ENCODE peak calls at places on chromosome 12, in nine cellular contexts. S is cardiac muscle cell, A is colonic mucosa, N is SHP77 treated with DMSO at 0.1 percent for 48 hours, T is NCI-H774, V is ACHN, E is HT-29, J is MM.1S, H is NCI-H526 treated with DMSO at 0.1 percent for 48 hours. U is an unnamed sample.

GRCh38 chr12:54984602-54985376 is at the start of gene TESPA1:
- DNase-seq in H (no peak), T (no peak), V (no peak), J (peak; percentile 93), N (no peak), E (no peak), A (peak; percentile 59), S (no peak), U (no peak)

GRCh38 chr12:129901256-129901655 is 2.6 kb downstream of the TMEM132D start:
- DNase-seq in N (no peak), E (no peak), A (no peak), H (no peak), V (no peak), T (no peak), J (no peak), S (no peak), U (no peak)

GRCh38 chr12:53733051-53733812 is 6.0 kb upstream of the CALCOCO1 start:
- DNase-seq in A (no peak), E (no peak), T (no peak), J (no peak), N (no peak), V (no peak), H (no peak), S (no peak), U (peak; percentile 63)

GRCh38 chr12:101935769-101936741 is 58.7 kb downstream of the DRAM1 start:
- DNase-seq in J (peak; percentile 91), E (no peak), T (no peak), S (peak; percentile 98), V (no peak), N (no peak), A (no peak), H (no peak), U (peak; percentile 99)

GRCh38 chr12:31238764-31239387 is 87.1 kb downstream of the SINHCAF start:
- DNase-seq in N (peak; percentile 93), H (peak; percentile 11), V (peak; percentile 77), T (peak; percentile 88), J (peak; percentile 84), E (peak; percentile 92), A (peak; percentile 79), S (peak; percentile 76), U (peak; percentile 61)

GRCh38 chr12:120766569-120766965 is 40.9 kb downstream of the ACADS start:
- DNase-seq in A (no peak), S (no peak), T (no peak), H (no peak), V (no peak), E (no peak), N (no peak), J (no peak), U (no peak)

GRCh38 chr12:94805749-94806148 is 155.4 kb upstream of the TMCC3 start:
- DNase-seq in S (peak; percentile 93), N (no peak), J (no peak), T (no peak), V (peak; percentile 98), H (no peak), A (no peak), E (no peak), U (peak; percentile 84)

GRCh38 chr12:89525824-89526770 is at the start of gene POC1B:
- DNase-seq in N (peak; percentile 87), A (peak; percentile 86), E (peak; percentile 89), V (peak; percentile 87), H (peak; percentile 91), J (peak; percentile 75), T (peak; percentile 82), S (peak; percentile 87), U (peak; percentile 71)

GRCh38 chr12:92078167-92079053 is 67.2 kb downstream of the BTG1 start:
- DNase-seq in N (no peak), V (no peak), S (peak; percentile 91), T (no peak), E (peak; percentile 53), A (no peak), J (no peak), H (no peak), U (peak; percentile 100)

GRCh38 chr12:131221061-131221945 is 267.6 kb downstream of the ADGRD1 start:
- DNase-seq in N (no peak), T (no peak), V (no peak), S (no peak), J (no peak), H (no peak), A (no peak), E (no peak), U (no peak)

GRCh38 chr12:29149691-29150382 is 759 bp downstream of the FAR2 start:
- DNase-seq in V (no peak), T (no peak), S (no peak), A (peak; percentile 61), H (peak; percentile 81), J (no peak), N (no peak), E (peak; percentile 55), U (no peak)

GRCh38 chr12:101648195-101648594 is 49.2 kb upstream of the CHPT1 start:
- DNase-seq in A (no peak), H (no peak), J (no peak), T (no peak), E (no peak), N (no peak), S (no peak), V (no peak), U (no peak)

GRCh38 chr12:128796439-128797118 is 27.2 kb downstream of the SLC15A4 start:
- DNase-seq in E (no peak), S (no peak), J (no peak), V (no peak), N (no peak), H (no peak), A (no peak), T (no peak), U (no peak)

GRCh38 chr12:100539209-100539608 is 34.3 kb upstream of the GAS2L3 start:
- DNase-seq in S (peak; percentile 65), N (no peak), V (peak; percentile 78), H (no peak), J (peak; percentile 48), E (peak; percentile 57), T (no peak), A (peak; percentile 29), U (peak; percentile 48)

GRCh38 chr12:647039-647712 is 16.1 kb downstream of the NINJ2 start:
- DNase-seq in E (no peak), H (no peak), T (no peak), S (no peak), A (no peak), N (no peak), V (no peak), J (no peak), U (no peak)

GRCh38 chr12:132966676-132967415 is 10.7 kb upstream of the ZNF605 start:
- DNase-seq in N (no peak), V (no peak), J (no peak), S (no peak), H (no peak), T (no peak), E (no peak), A (no peak), U (no peak)

GRCh38 chr12:8785499-8785898 is 36.9 kb upstream of the A2ML1 start:
- DNase-seq in A (no peak), S (no peak), T (no peak), J (no peak), H (no peak), V (no peak), N (no peak), E (no peak), U (no peak)

GRCh38 chr12:31325524-31325875 is 450 bp downstream of the SINHCAF start:
- DNase-seq in T (no peak), H (no peak), J (peak; percentile 13), N (no peak), E (no peak), S (no peak), A (peak; percentile 48), V (no peak), U (no peak)

GRCh38 chr12:31897791-31898503 is 61.3 kb upstream of the RESF1 start:
- DNase-seq in J (peak; percentile 28), T (no peak), N (peak; percentile 30), V (no peak), S (peak; percentile 61), E (peak; percentile 72), H (no peak), A (no peak), U (no peak)

GRCh38 chr12:112978163-112979081 is at the start of gene OAS2:
- DNase-seq in T (no peak), J (peak; percentile 93), S (peak; percentile 83), H (no peak), E (peak; percentile 38), V (peak; percentile 86), A (peak; percentile 61), N (no peak), U (peak; percentile 83)

GRCh38 chr12:87930033-87930432 is 99.2 kb downstream of the C12orf50 start:
- DNase-seq in E (no peak), A (no peak), T (no peak), J (no peak), S (peak; percentile 43), V (peak; percentile 37), H (no peak), N (no peak), U (peak; percentile 47)

GRCh38 chr12:76720068-76720467 is 43.8 kb upstream of the ZDHHC17 start:
- DNase-seq in V (peak; percentile 89), N (no peak), H (no peak), S (no peak), T (no peak), J (no peak), E (no peak), A (no peak), U (peak; percentile 39)

GRCh38 chr12:68532204-68532886 is 78.4 kb upstream of the RAP1B start:
- DNase-seq in T (no peak), S (peak; percentile 16), V (no peak), A (no peak), J (no peak), E (no peak), N (no peak), H (no peak), U (peak; percentile 51)

GRCh38 chr12:646303-647038 is 16.8 kb downstream of the NINJ2 start:
- DNase-seq in T (no peak), N (no peak), J (no peak), V (no peak), H (no peak), E (no peak), A (peak; percentile 34), S (peak; percentile 42), U (peak; percentile 81)

GRCh38 chr12:67077617-67078016 is 191.5 kb upstream of the CAND1 start:
- DNase-seq in V (peak; percentile 69), J (no peak), S (no peak), H (no peak), A (no peak), E (no peak), T (no peak), N (no peak), U (peak; percentile 41)

GRCh38 chr12:8692573-8692972 is 5.2 kb upstream of the RIMKLB start:
- DNase-seq in T (peak; percentile 75), N (no peak), J (no peak), H (peak; percentile 80), S (peak; percentile 71), A (peak; percentile 61), V (no peak), E (no peak), U (peak; percentile 85)

GRCh38 chr12:643478-644292 is 19.6 kb downstream of the NINJ2 start:
- DNase-seq in V (no peak), S (peak; percentile 16), H (no peak), T (no peak), N (no peak), E (peak; percentile 54), J (no peak), A (peak; percentile 56), U (no peak)

GRCh38 chr12:59980491-59980890 is 384.7 kb downstream of the SLC16A7 start:
- DNase-seq in H (no peak), T (no peak), V (no peak), J (no peak), S (no peak), A (no peak), N (no peak), E (no peak), U (no peak)

GRCh38 chr12:51318846-51319570 is 5.0 kb downstream of the BIN2 start:
- DNase-seq in V (no peak), E (peak; percentile 44), N (no peak), J (peak; percentile 83), A (peak; percentile 63), T (no peak), H (no peak), S (peak; percentile 7), U (no peak)

GRCh38 chr12:23528316-23528715 is 421.2 kb downstream of the SOX5 start:
- DNase-seq in T (no peak), V (no peak), S (no peak), N (no peak), H (no peak), A (no peak), E (no peak), J (no peak), U (no peak)

GRCh38 chr12:113359939-113360748 is 1.8 kb downstream of the PLBD2 start:
- DNase-seq in N (no peak), A (peak; percentile 23), V (peak; percentile 21), E (no peak), H (no peak), T (no peak), J (no peak), S (peak; percentile 11), U (peak; percentile 3)

U was measured in fibroblast of the aortic adventitia.